ENCODE peak calls at places on chromosomes 5 and 9, in five cellular contexts. M is adrenal gland; C is pons; R is NCI-H774; Z is stimulated activated naive CD8-positive, alpha-beta T cell treated with anti-CD3 and anti-CD28 coated beads, Interleukin-15, Interleukin-2, amounts not matched to agents 100 U/mL and 50 U/mL, for 24 hours. F is an unnamed sample.
A peak's percentile ranks its signal among the peaks of the same experiment; 100 is the strongest.

GRCh38 chr5:154749496-154749895 is 5.7 kb upstream of the LARP1 start:
- DNase-seq in M (no peak), C (no peak), R (no peak), Z (no peak), F (no peak)

GRCh38 chr5:96297290-96297689 is 135.8 kb downstream of the PCSK1 start:
- DNase-seq in M (no peak), C (peak; percentile 22), R (no peak), Z (no peak), F (no peak)

GRCh38 chr5:168859471-168859870 is 280.3 kb upstream of the PANK3 start:
- DNase-seq in M (no peak), C (no peak), R (no peak), Z (no peak), F (no peak)

GRCh38 chr9:613771-614347 is 227.6 kb upstream of the DMRT1 start:
- DNase-seq in M (peak; percentile 83), C (peak; percentile 97), R (peak; percentile 22), Z (peak; percentile 45), F (peak; percentile 46)

GRCh38 chr9:115989816-115990215 is 163.8 kb upstream of the PAPPA start:
- DNase-seq in M (no peak), C (no peak), R (no peak), Z (no peak), F (no peak)

GRCh38 chr5:150642567-150642927 is 2.1 kb downstream of the SYNPO start:
- DNase-seq in M (peak; percentile 93), C (no peak), R (no peak), Z (no peak), F (no peak)

GRCh38 chr5:115459844-115460243 is 84.7 kb downstream of the FEM1C start:
- DNase-seq in M (no peak), C (no peak), R (no peak), Z (no peak), F (no peak)

GRCh38 chr9:86387376-86387775 is 33.2 kb upstream of the TUT7 start:
- DNase-seq in M (no peak), C (no peak), R (no peak), Z (no peak), F (no peak)

GRCh38 chr9:136754059-136754572 is 3.9 kb downstream of the LCN8 start:
- DNase-seq in M (no peak), C (no peak), R (peak; percentile 81), Z (no peak), F (no peak)

GRCh38 chr9:92716557-92716956 is 46.6 kb upstream of the IPPK start:
- DNase-seq in M (peak; percentile 85), C (no peak), R (no peak), Z (peak; percentile 89), F (peak; percentile 69)

GRCh38 chr5:172417983-172418630 is 36.2 kb downstream of the SH3PXD2B start:
- DNase-seq in M (peak; percentile 98), C (peak; percentile 81), R (no peak), Z (no peak), F (no peak)

F was measured in DND-41.